ENCODE peak calls at places on chromosomes 4 and X, in five cellular contexts. One of them, this sample, is unnamed. For H3K27me3, the result is how much of the 10 kb centered on the place peaks cover.

GRCh38 chr4:146654648-146654975 is 15.9 kb downstream of the POU4F2 start:
- DNase-seq in CD8-positive, alpha-beta memory T cell: no peak
- DNase-seq in prostate gland: no peak
- DNase-seq in hepatocyte: no peak
- DNase-seq in fibroblast of lung: no peak
- DNase-seq in this sample: no peak

GRCh38 chr4:176653406-176654220 is 139.1 kb downstream of the VEGFC start:
- DNase-seq in CD8-positive, alpha-beta memory T cell: no peak
- DNase-seq in prostate gland: no peak
- DNase-seq in hepatocyte: no peak
- DNase-seq in fibroblast of lung: peak
- DNase-seq in this sample: no peak

GRCh38 chr4:82905205-82905604 is 4.7 kb downstream of the THAP9 start:
- DNase-seq in CD8-positive, alpha-beta memory T cell: no peak
- DNase-seq in prostate gland: no peak
- DNase-seq in hepatocyte: no peak
- DNase-seq in fibroblast of lung: peak
- DNase-seq in this sample: no peak

GRCh38 chr4:86614896-86615295 is 20.8 kb downstream of the PTPN13 start:
- DNase-seq in CD8-positive, alpha-beta memory T cell: no peak
- DNase-seq in prostate gland: no peak
- DNase-seq in hepatocyte: no peak
- DNase-seq in fibroblast of lung: no peak
- DNase-seq in this sample: no peak

GRCh38 chr4:8643441-8643840 is 50.9 kb downstream of the CPZ start:
- DNase-seq in CD8-positive, alpha-beta memory T cell: no peak
- DNase-seq in prostate gland: no peak
- DNase-seq in hepatocyte: no peak
- DNase-seq in fibroblast of lung: no peak
- DNase-seq in this sample: peak

GRCh38 chrX:107577933-107578332 is 50.4 kb upstream of the PRPS1 start:
- DNase-seq in CD8-positive, alpha-beta memory T cell: no peak
- DNase-seq in prostate gland: no peak
- DNase-seq in hepatocyte: no peak
- DNase-seq in fibroblast of lung: no peak
- DNase-seq in this sample: no peak

GRCh38 chr4:155532373-155532772 is 134.3 kb upstream of the GUCY1A1 start:
- DNase-seq in CD8-positive, alpha-beta memory T cell: no peak
- DNase-seq in prostate gland: no peak
- DNase-seq in hepatocyte: no peak
- DNase-seq in fibroblast of lung: no peak
- DNase-seq in this sample: no peak

GRCh38 chr4:4521069-4521468 is 20.8 kb downstream of the STX18 start:
- DNase-seq in CD8-positive, alpha-beta memory T cell: no peak
- DNase-seq in prostate gland: no peak
- DNase-seq in hepatocyte: no peak
- DNase-seq in fibroblast of lung: no peak
- DNase-seq in this sample: no peak

GRCh38 chr4:186627226-186627865 is 72.0 kb upstream of the MTNR1A start:
- DNase-seq in CD8-positive, alpha-beta memory T cell: no peak
- DNase-seq in prostate gland: no peak
- DNase-seq in hepatocyte: no peak
- DNase-seq in fibroblast of lung: peak
- DNase-seq in this sample: no peak

GRCh38 chr4:125392683-125393082 is 77.9 kb downstream of the FAT4 start:
- DNase-seq in CD8-positive, alpha-beta memory T cell: no peak
- DNase-seq in prostate gland: no peak
- DNase-seq in hepatocyte: no peak
- DNase-seq in fibroblast of lung: no peak
- DNase-seq in this sample: no peak

GRCh38 chr4:48258845-48259397 is 10.7 kb downstream of the TEC start:
- DNase-seq in CD8-positive, alpha-beta memory T cell: no peak
- DNase-seq in prostate gland: no peak
- DNase-seq in hepatocyte: no peak
- DNase-seq in fibroblast of lung: no peak
- DNase-seq in this sample: no peak
- H3K27me3 ChIP-seq in CD8-positive, alpha-beta memory T cell: under half
- H3K27me3 ChIP-seq in prostate gland: under half
- H3K27me3 ChIP-seq in hepatocyte: under half
- H3K27me3 ChIP-seq in fibroblast of lung: under half
- H3K27me3 ChIP-seq in this sample: under half

GRCh38 chrX:115345654-115346014 is 56.1 kb downstream of the LUZP4 start:
- DNase-seq in CD8-positive, alpha-beta memory T cell: no peak
- DNase-seq in prostate gland: no peak
- DNase-seq in hepatocyte: no peak
- DNase-seq in fibroblast of lung: peak
- DNase-seq in this sample: no peak

GRCh38 chrX:115344885-115345653 is 55.6 kb downstream of the LUZP4 start:
- DNase-seq in CD8-positive, alpha-beta memory T cell: no peak
- DNase-seq in prostate gland: peak
- DNase-seq in hepatocyte: peak
- DNase-seq in fibroblast of lung: peak
- DNase-seq in this sample: peak

GRCh38 chrX:115348440-115349225 is 59.1 kb downstream of the LUZP4 start:
- DNase-seq in CD8-positive, alpha-beta memory T cell: no peak
- DNase-seq in prostate gland: no peak
- DNase-seq in hepatocyte: no peak
- DNase-seq in fibroblast of lung: no peak
- DNase-seq in this sample: no peak

GRCh38 chrX:115356369-115356768 is 66.9 kb downstream of the LUZP4 start:
- DNase-seq in CD8-positive, alpha-beta memory T cell: no peak
- DNase-seq in prostate gland: no peak
- DNase-seq in hepatocyte: no peak
- DNase-seq in fibroblast of lung: no peak
- DNase-seq in this sample: no peak

GRCh38 chrX:115350696-115351408 is 61.3 kb downstream of the LUZP4 start:
- DNase-seq in CD8-positive, alpha-beta memory T cell: no peak
- DNase-seq in prostate gland: no peak
- DNase-seq in hepatocyte: peak
- DNase-seq in fibroblast of lung: no peak
- DNase-seq in this sample: no peak
- H3K27me3 ChIP-seq in CD8-positive, alpha-beta memory T cell: under half
- H3K27me3 ChIP-seq in prostate gland: under half
- H3K27me3 ChIP-seq in hepatocyte: under half
- H3K27me3 ChIP-seq in fibroblast of lung: under half
- H3K27me3 ChIP-seq in this sample: under half

GRCh38 chrX:15241258-15241657 is 28.6 kb downstream of the ASB9 start:
- DNase-seq in CD8-positive, alpha-beta memory T cell: no peak
- DNase-seq in prostate gland: no peak
- DNase-seq in hepatocyte: no peak
- DNase-seq in fibroblast of lung: no peak
- DNase-seq in this sample: no peak

GRCh38 chrX:15240414-15240813 is 29.5 kb downstream of the ASB9 start:
- DNase-seq in CD8-positive, alpha-beta memory T cell: no peak
- DNase-seq in prostate gland: no peak
- DNase-seq in hepatocyte: no peak
- DNase-seq in fibroblast of lung: no peak
- DNase-seq in this sample: no peak

GRCh38 chrX:15245896-15246295 is 24.0 kb downstream of the ASB9 start:
- DNase-seq in CD8-positive, alpha-beta memory T cell: no peak
- DNase-seq in prostate gland: no peak
- DNase-seq in hepatocyte: no peak
- DNase-seq in fibroblast of lung: peak
- DNase-seq in this sample: no peak

GRCh38 chrX:15244421-15244820 is 25.5 kb downstream of the ASB9 start:
- DNase-seq in CD8-positive, alpha-beta memory T cell: no peak
- DNase-seq in prostate gland: no peak
- DNase-seq in hepatocyte: no peak
- DNase-seq in fibroblast of lung: no peak
- DNase-seq in this sample: no peak

DNA sequence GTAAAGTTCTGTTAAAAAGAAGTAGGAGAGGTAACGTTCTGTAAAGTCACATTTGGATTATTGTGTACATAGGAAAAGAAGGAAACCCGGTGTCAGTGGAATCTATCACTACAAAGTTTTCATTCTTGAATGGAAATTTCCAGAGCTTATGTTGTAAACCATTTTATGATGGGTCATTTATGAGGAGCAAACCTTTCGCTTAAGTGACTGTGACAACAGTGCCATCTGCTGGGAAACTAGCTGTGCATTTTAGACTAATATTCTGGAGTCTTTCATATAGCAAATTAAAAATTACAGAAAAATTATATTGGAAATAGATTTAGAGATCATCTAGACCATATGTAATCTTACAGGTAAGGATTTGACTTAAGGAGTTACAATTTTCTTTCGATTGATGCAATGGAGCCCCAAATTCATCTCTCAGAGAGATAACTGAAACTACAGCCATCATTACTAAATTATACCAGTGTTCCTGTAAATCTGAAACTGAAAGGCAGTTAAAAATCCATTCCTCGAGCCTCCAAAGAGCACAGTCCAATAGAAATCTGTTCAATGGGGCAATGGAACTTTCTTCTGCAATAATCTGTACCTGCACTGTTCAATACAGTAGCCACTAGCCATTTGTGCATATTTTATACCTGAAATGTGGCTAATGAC is 26.9 kb downstream of the ASB9 start:
- DNase-seq in CD8-positive, alpha-beta memory T cell: peak
- DNase-seq in prostate gland: peak
- DNase-seq in hepatocyte: peak
- DNase-seq in fibroblast of lung: peak
- DNase-seq in this sample: peak
- H3K27me3 ChIP-seq in CD8-positive, alpha-beta memory T cell: under half
- H3K27me3 ChIP-seq in prostate gland: under half
- H3K27me3 ChIP-seq in hepatocyte: under half
- H3K27me3 ChIP-seq in fibroblast of lung: under half
- H3K27me3 ChIP-seq in this sample: under half

GRCh38 chr4:78299565-78299972 is 242.4 kb downstream of the FRAS1 start:
- DNase-seq in CD8-positive, alpha-beta memory T cell: no peak
- DNase-seq in prostate gland: no peak
- DNase-seq in hepatocyte: peak
- DNase-seq in fibroblast of lung: peak
- DNase-seq in this sample: no peak
- H3K27me3 ChIP-seq in CD8-positive, alpha-beta memory T cell: under half
- H3K27me3 ChIP-seq in prostate gland: under half
- H3K27me3 ChIP-seq in hepatocyte: under half
- H3K27me3 ChIP-seq in fibroblast of lung: under half
- H3K27me3 ChIP-seq in this sample: under half

DNA sequence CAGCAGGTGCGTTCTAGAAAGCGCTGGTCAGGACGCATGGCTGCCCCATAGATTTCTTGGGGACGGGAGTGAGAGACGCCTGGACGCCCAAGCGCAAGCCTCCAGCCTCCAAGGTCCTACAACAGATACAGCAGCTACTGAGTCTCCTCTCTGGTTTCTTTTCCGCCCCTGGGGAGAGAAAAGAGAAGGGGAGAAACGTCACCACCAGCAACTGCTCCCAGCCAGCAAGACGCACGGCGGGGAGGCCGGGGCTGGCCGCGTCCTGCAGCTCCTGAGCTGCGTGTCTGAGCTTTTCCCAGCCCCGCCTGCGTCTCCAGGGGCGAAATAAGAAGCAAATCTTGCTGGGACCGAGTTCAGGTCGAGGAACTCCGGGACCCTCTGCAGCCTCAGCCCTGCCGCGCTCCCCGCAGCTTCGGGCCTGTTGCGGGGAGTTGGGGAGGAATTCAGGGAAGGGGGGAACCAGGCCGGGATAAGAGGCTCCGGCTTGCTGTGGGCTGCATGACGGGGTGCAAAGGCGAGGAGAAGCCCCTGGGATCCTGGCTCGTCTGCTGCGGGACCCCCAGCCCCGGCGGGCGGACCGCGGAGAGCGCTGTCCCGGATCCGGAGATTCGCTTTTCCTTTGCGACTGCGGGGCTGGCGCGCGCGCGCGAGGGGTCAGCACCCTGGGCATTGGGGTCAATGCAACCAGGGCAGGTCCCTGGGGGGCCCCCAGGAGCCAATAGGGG is 6.8 kb upstream of the SHOX start:
- DNase-seq in CD8-positive, alpha-beta memory T cell: no peak
- DNase-seq in prostate gland: no peak
- DNase-seq in hepatocyte: no peak
- DNase-seq in fibroblast of lung: no peak
- DNase-seq in this sample: no peak
- H3K27me3 ChIP-seq in CD8-positive, alpha-beta memory T cell: under half
- H3K27me3 ChIP-seq in prostate gland: under half
- H3K27me3 ChIP-seq in hepatocyte: half or more
- H3K27me3 ChIP-seq in fibroblast of lung: under half
- H3K27me3 ChIP-seq in this sample: under half

This sample was measured in Caco-2.